ENCODE peak calls at places on chromosome 3, in five cellular contexts. U is fibroblast of mammary gland, R is AG10803, D is colonic mucosa, P is foreskin fibroblast. T is an unnamed sample.

GRCh38 chr3:8882617-8883016 is 80.7 kb downstream of the RAD18 start:
- DNase-seq in U (no peak), R (no peak), D (no peak), P (no peak), T (no peak)

GRCh38 chr3:18758047-18758704 is 333.0 kb upstream of the SATB1 start:
- DNase-seq in U (peak), R (no peak), D (peak), P (no peak), T (no peak)

GRCh38 chr3:141462176-141462859 is 24.5 kb upstream of the RASA2 start:
- DNase-seq in U (no peak), R (no peak), D (no peak), P (no peak), T (no peak)

GRCh38 chr3:152376351-152377183 is 107.8 kb downstream of the MBNL1 start:
- DNase-seq in U (peak), R (peak), D (no peak), P (no peak), T (peak)

GRCh38 chr3:50885491-50885890 is 210.8 kb downstream of the DOCK3 start:
- DNase-seq in U (no peak), R (no peak), D (no peak), P (no peak), T (no peak)

GRCh38 chr3:3109407-3110298 is 521 bp downstream of the IL5RA start:
- DNase-seq in U (no peak), R (no peak), D (no peak), P (no peak), T (no peak)

GRCh38 chr3:141181819-141182218 is 49.8 kb upstream of the PXYLP1 start:
- DNase-seq in U (no peak), R (no peak), D (no peak), P (no peak), T (no peak)

GRCh38 chr3:41363830-41364523 is 164.7 kb downstream of the CTNNB1 start:
- DNase-seq in U (no peak), R (no peak), D (no peak), P (no peak), T (no peak)

GRCh38 chr3:27591811-27592210 is 107.6 kb upstream of the SLC4A7 start:
- DNase-seq in U (no peak), R (no peak), D (no peak), P (no peak), T (peak)

GRCh38 chr3:58837863-58838255 is 171.3 kb upstream of the FAM3D start:
- DNase-seq in U (no peak), R (peak), D (no peak), P (no peak), T (no peak)

GRCh38 chr3:134381836-134382442 is 7.7 kb upstream of the AMOTL2 start:
- DNase-seq in U (no peak), R (no peak), D (peak), P (no peak), T (no peak)

GRCh38 chr3:157351981-157352380 is 84.7 kb upstream of the PTX3 start:
- DNase-seq in U (no peak), R (no peak), D (no peak), P (no peak), T (no peak)

GRCh38 chr3:104286645-104287044 is 1080.1 kb upstream of the ALCAM start:
- DNase-seq in U (no peak), R (no peak), D (no peak), P (no peak), T (no peak)

GRCh38 chr3:126912491-126913195 is 70.3 kb upstream of the PLXNA1 start:
- DNase-seq in U (no peak), R (no peak), D (no peak), P (no peak), T (no peak)

GRCh38 chr3:71392277-71392676 is 191.3 kb downstream of the FOXP1 start:
- DNase-seq in U (no peak), R (no peak), D (no peak), P (no peak), T (no peak)

GRCh38 chr3:124401841-124402240 is 328.4 kb upstream of the UMPS start:
- DNase-seq in U (no peak), R (peak), D (no peak), P (no peak), T (peak)

GRCh38 chr3:73832426-73832825 is 207.7 kb upstream of the PDZRN3 start:
- DNase-seq in U (peak), R (peak), D (no peak), P (peak), T (no peak)

GRCh38 chr3:55721716-55722484 is 234.8 kb upstream of the WNT5A start:
- DNase-seq in U (peak), R (peak), D (peak), P (peak), T (no peak)

GRCh38 chr3:195896361-195897080 is 11.8 kb downstream of the TNK2 start:
- DNase-seq in U (peak), R (peak), D (no peak), P (peak), T (peak)

GRCh38 chr3:187150599-187150998 is 11.3 kb upstream of the RPL39L start:
- DNase-seq in U (no peak), R (no peak), D (peak), P (no peak), T (no peak)

GRCh38 chr3:173938159-173938558 is 540.6 kb downstream of the NLGN1 start:
- DNase-seq in U (peak), R (peak), D (no peak), P (peak), T (peak)

GRCh38 chr3:137692803-137693431 is 71.2 kb upstream of the SOX14 start:
- DNase-seq in U (peak), R (no peak), D (peak), P (no peak), T (no peak)

GRCh38 chr3:8301977-8302589 is 199.5 kb upstream of the LMCD1 start:
- DNase-seq in U (peak), R (peak), D (no peak), P (peak), T (peak)

GRCh38 chr3:44235604-44236484 is 5.8 kb upstream of the TOPAZ1 start:
- DNase-seq in U (peak), R (peak), D (peak), P (peak), T (peak)

GRCh38 chr3:174270841-174271240 is 588.3 kb upstream of the NAALADL2 start:
- DNase-seq in U (peak), R (peak), D (no peak), P (peak), T (peak)

GRCh38 chr3:169052465-169053302 is 610.8 kb downstream of the MECOM start:
- DNase-seq in U (peak), R (no peak), D (no peak), P (no peak), T (no peak)

GRCh38 chr3:12518266-12519028 is 26.9 kb downstream of the MKRN2OS start:
- DNase-seq in U (no peak), R (no peak), D (no peak), P (no peak), T (no peak)

GRCh38 chr3:184477940-184478339 is 83.6 kb upstream of the EPHB3 start:
- DNase-seq in U (no peak), R (no peak), D (no peak), P (no peak), T (no peak)

GRCh38 chr3:193883551-193883950 is 252.4 kb upstream of the HES1 start:
- DNase-seq in U (peak), R (no peak), D (no peak), P (no peak), T (peak)

GRCh38 chr3:8085498-8085897 is 416.1 kb upstream of the LMCD1 start:
- DNase-seq in U (no peak), R (no peak), D (no peak), P (no peak), T (no peak)

GRCh38 chr3:16239776-16240175 is 25.0 kb downstream of the DPH3 start:
- DNase-seq in U (peak), R (peak), D (no peak), P (peak), T (no peak)

DNA sequence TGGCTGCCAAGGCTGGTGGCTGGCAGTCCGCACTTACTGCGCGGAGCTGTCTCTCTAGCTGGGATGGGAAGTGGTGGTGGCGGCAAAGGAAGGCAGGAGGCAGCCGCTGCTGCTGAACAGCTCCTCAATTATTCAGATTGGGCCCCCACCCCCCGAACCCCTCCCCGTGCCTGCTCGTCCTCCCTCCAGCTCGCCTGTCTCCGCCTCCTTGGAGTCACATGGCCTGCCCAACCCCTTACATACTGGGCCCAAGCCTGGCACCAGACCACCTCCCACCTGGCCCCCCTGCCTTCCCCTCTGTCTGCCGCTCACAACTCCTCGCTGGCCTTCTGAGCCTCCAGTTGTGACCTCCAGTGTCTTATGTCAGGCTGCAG is at the start of gene SLC7A14:
- DNase-seq in U (no peak), R (no peak), D (no peak), P (no peak), T (no peak)
- H3K4me3 ChIP-seq in U (peak), R (peak), D (no peak), P (peak), T (peak)

DNA sequence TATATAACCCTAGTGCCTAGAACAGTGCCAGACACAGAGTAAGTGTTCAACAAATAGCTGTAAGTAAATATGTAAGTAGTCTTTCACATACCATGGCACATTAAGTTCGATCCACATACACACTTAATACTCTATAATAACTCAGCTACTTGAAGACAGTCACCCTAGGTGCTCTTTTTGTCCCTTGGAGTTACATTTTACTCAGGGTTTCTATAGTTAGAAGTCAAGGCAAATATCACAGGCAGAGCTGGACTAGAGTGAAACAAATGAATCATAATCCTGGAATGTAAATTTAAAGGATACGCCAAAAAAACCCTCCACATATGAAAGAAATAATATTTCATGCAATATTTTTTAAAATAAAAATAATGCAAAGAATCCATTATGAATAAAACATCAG is 461.8 kb downstream of the MAGI1 start:
- DNase-seq in U (no peak), R (peak), D (no peak), P (peak), T (peak)
- H3K4me3 ChIP-seq in U (no peak), R (no peak), D (no peak), P (no peak), T (no peak)

DNA sequence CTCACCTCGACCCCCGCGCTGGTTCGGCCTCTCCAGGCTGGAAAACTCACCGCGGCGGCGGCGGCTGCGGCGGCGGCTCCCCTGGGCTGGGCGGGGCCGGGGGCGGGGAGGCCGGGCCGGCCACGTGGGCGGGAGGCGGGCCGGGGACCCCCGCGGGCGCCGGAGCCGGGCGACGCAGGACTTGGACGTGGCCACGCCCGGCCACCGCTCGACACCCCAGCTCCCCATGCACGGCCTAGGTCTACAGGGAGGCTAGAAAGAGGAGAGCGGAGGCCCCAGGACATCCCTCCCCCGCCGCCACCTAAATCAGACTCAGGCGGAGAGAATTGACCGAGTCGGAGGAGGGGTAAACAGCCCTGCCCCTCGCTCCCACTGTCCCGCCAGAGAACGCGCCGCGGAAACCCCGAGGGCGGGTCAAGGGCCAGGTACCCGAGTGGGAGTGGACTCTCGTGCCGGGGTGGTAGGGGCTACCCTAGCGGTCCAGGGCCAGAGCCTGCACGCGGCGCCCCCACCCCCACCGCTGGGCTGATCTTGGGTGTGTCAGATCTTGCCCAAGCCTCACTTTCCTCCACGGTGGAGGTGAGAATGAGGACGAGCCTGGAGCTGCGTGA is 18.9 kb downstream of the SPATA12 start:
- DNase-seq in U (no peak), R (peak), D (peak), P (no peak), T (no peak)
- H3K4me3 ChIP-seq in U (peak), R (peak), D (peak), P (peak), T (peak)

GRCh38 chr3:28860307-28860706 is 420.6 kb upstream of the RBMS3 start:
- DNase-seq in U (peak), R (peak), D (peak), P (peak), T (no peak)
- H3K4me3 ChIP-seq in U (no peak), R (no peak), D (no peak), P (no peak), T (no peak)

GRCh38 chr3:167885277-167885676 is 149.8 kb downstream of the SERPINI1 start:
- DNase-seq in U (no peak), R (no peak), D (no peak), P (no peak), T (no peak)

GRCh38 chr3:167880183-167880582 is 144.7 kb downstream of the SERPINI1 start:
- DNase-seq in U (no peak), R (no peak), D (no peak), P (no peak), T (no peak)

GRCh38 chr3:167884481-167884880 is 149.0 kb downstream of the SERPINI1 start:
- DNase-seq in U (no peak), R (no peak), D (no peak), P (no peak), T (no peak)

GRCh38 chr3:167883452-167883851 is 147.9 kb downstream of the SERPINI1 start:
- DNase-seq in U (no peak), R (no peak), D (no peak), P (no peak), T (no peak)

DNA sequence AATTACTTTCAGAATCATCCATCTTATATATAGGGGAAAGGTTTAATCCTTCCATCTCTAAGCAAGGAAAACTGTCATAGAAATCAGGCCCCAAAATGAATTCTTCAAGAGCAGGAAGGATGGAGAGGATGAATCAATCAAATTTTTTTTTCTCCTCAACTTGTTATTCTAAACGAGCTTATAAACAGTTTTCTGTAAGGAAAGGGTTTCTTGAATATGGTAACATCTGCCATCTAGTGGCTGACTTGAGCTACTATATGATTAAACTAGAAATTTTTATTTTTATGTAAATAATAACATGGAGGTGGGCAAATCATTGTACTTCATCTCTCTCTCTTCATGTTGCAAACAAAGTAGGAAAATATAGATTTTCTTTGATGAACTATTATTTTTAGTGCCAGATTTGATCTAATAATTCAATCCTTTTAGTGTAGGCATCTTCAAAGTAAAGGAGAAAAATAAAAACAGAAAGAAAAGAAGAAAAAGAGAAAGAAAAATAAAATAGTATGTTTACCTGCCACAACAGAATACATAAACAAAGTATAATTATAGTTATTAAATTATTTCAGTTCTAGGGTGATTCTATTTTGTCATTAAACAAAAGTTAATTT is 146.6 kb downstream of the SERPINI1 start:
- DNase-seq in U (peak), R (peak), D (no peak), P (peak), T (peak)
- H3K4me3 ChIP-seq in U (no peak), R (no peak), D (no peak), P (no peak), T (no peak)

GRCh38 chr3:143171656-143172055 is 52.1 kb downstream of the CHST2 start:
- DNase-seq in U (peak), R (no peak), D (no peak), P (peak), T (peak)
- H3K4me3 ChIP-seq in U (no peak), R (no peak), D (no peak), P (no peak), T (no peak)